ENCODE peak calls at places on chromosomes 12 and 14, in five cellular contexts. T, H, P, K and O are unnamed samples.

GRCh38 chr12:13044859-13045384 is 741 bp downstream of the FAM234B start:
- DNase-seq in T (no peak), H (no peak), P (no peak), K (no peak), O (no peak)

GRCh38 chr12:110367209-110367864 is 36.2 kb downstream of the ANAPC7 start:
- DNase-seq in T (no peak), H (no peak), P (no peak), K (no peak), O (no peak)

GRCh38 chr12:116712458-116713303 is 25.2 kb downstream of the SPRING1 start:
- DNase-seq in T (no peak), H (no peak), P (no peak), K (no peak), O (no peak)

GRCh38 chr12:125518074-125518473 is 452.8 kb downstream of the AACS start:
- DNase-seq in T (peak; percentile 5), H (no peak), P (no peak), K (peak; percentile 38), O (no peak)

GRCh38 chr14:91848602-91849001 is 18.7 kb downstream of the TC2N start:
- DNase-seq in T (no peak), H (no peak), P (no peak), K (no peak), O (no peak)

GRCh38 chr14:30751646-30752416 is 122.5 kb upstream of the COCH start:
- DNase-seq in T (no peak), H (no peak), P (no peak), K (peak; percentile 29), O (peak; percentile 12)

GRCh38 chr12:22700126-22700525 is 75.2 kb downstream of the ETNK1 start:
- DNase-seq in T (peak; percentile 7), H (no peak), P (no peak), K (no peak), O (no peak)

GRCh38 chr12:89875225-89875624 is 166.6 kb upstream of the ATP2B1 start:
- DNase-seq in T (no peak), H (no peak), P (no peak), K (no peak), O (no peak)

GRCh38 chr12:6535960-6536847 is 1.9 kb downstream of the GAPDH start:
- DNase-seq in T (peak; percentile 21), H (no peak), P (peak; percentile 32), K (no peak), O (no peak)

GRCh38 chr14:88929656-88930436 is 105.4 kb downstream of the TTC8 start:
- DNase-seq in T (peak; percentile 35), H (no peak), P (no peak), K (peak; percentile 16), O (no peak)

GRCh38 chr14:73741386-73741875 is 27.2 kb upstream of the PNMA1 start:
- DNase-seq in T (peak; percentile 94), H (peak; percentile 62), P (peak; percentile 79), K (peak; percentile 69), O (no peak)

GRCh38 chr12:99444859-99445316 is 202.7 kb upstream of the GARIN6 start:
- DNase-seq in T (peak; percentile 17), H (no peak), P (no peak), K (no peak), O (no peak)

GRCh38 chr14:104268725-104269436 is 130.5 kb downstream of the KIF26A start:
- DNase-seq in T (no peak), H (no peak), P (no peak), K (peak; percentile 10), O (no peak)

GRCh38 chr14:45838597-45838996 is 585.6 kb upstream of the MIS18BP1 start:
- DNase-seq in T (no peak), H (no peak), P (no peak), K (no peak), O (peak; percentile 30)

GRCh38 chr12:100857971-100858370 is 63.4 kb downstream of the ANO4 start:
- DNase-seq in T (no peak), H (no peak), P (no peak), K (no peak), O (no peak)

GRCh38 chr14:61620130-61620946 is 75.0 kb upstream of the HIF1A start:
- DNase-seq in T (peak; percentile 79), H (peak; percentile 23), P (no peak), K (no peak), O (no peak)

GRCh38 chr14:47917344-47917954 is 242.0 kb upstream of the MDGA2 start:
- DNase-seq in T (peak; percentile 62), H (no peak), P (no peak), K (peak; percentile 37), O (peak; percentile 14)

GRCh38 chr12:1523558-1524050 is 70.8 kb downstream of the FBXL14 start:
- DNase-seq in T (no peak), H (no peak), P (no peak), K (peak; percentile 73), O (no peak)

GRCh38 chr12:115419145-115419646 is 735.2 kb upstream of the TBX3 start:
- DNase-seq in T (no peak), H (no peak), P (no peak), K (no peak), O (no peak)

GRCh38 chr12:89833337-89834252 is 125.0 kb upstream of the ATP2B1 start:
- DNase-seq in T (no peak), H (no peak), P (no peak), K (no peak), O (no peak)

GRCh38 chr12:3077572-3078081 is 448 bp downstream of the TSPAN9 start:
- DNase-seq in T (peak; percentile 24), H (no peak), P (no peak), K (peak; percentile 37), O (no peak)

GRCh38 chr12:29149691-29150382 is 759 bp downstream of the FAR2 start:
- DNase-seq in T (no peak), H (no peak), P (peak; percentile 22), K (peak; percentile 38), O (no peak)

GRCh38 chr14:64718762-64719161 is 14.5 kb downstream of the PLEKHG3 start:
- DNase-seq in T (no peak), H (no peak), P (no peak), K (peak; percentile 11), O (no peak)

GRCh38 chr14:96072076-96072475 is 32.9 kb downstream of the C14orf132 start:
- DNase-seq in T (no peak), H (no peak), P (no peak), K (no peak), O (no peak)

GRCh38 chr14:64721899-64722298 is 17.7 kb downstream of the PLEKHG3 start:
- DNase-seq in T (no peak), H (no peak), P (no peak), K (no peak), O (no peak)